ENCODE peak calls at places on chromosomes 5 and 9, in eight cellular contexts. One of them, this sample, is unnamed.

GRCh38 chr9:88745281-88746001 is 210.5 kb downstream of the NXNL2 start:
- DNase-seq in stimulated activated CD8-positive, alpha-beta memory T cell treated with anti-CD3 and anti-CD28 coated beads, Interleukin-4, amount 100 ng/mL, for 48 hours: no peak
- DNase-seq in NCI-H510A treated with DMSO at 0.1 percent for 48 hours: no peak
- DNase-seq in T follicular helper cell: no peak
- DNase-seq in neuronal stem cell: no peak
- DNase-seq in naive B cell: no peak
- DNase-seq in GM12865: no peak
- DNase-seq in T-helper 2 cell: no peak
- DNase-seq in this sample: no peak

GRCh38 chr9:89797970-89798369 is 193.2 kb downstream of the GADD45G start:
- DNase-seq in GM12865: no peak
- DNase-seq in stimulated activated CD8-positive, alpha-beta memory T cell treated with anti-CD3 and anti-CD28 coated beads, Interleukin-4, amount 100 ng/mL, for 48 hours: no peak
- DNase-seq in neuronal stem cell: no peak
- DNase-seq in T-helper 2 cell: no peak
- DNase-seq in NCI-H510A treated with DMSO at 0.1 percent for 48 hours: peak; percentile 52
- DNase-seq in naive B cell: no peak
- DNase-seq in T follicular helper cell: no peak
- DNase-seq in this sample: no peak

GRCh38 chr5:2751592-2752021 is at the start of gene IRX2:
- DNase-seq in NCI-H510A treated with DMSO at 0.1 percent for 48 hours: no peak
- DNase-seq in T follicular helper cell: no peak
- DNase-seq in stimulated activated CD8-positive, alpha-beta memory T cell treated with anti-CD3 and anti-CD28 coated beads, Interleukin-4, amount 100 ng/mL, for 48 hours: no peak
- DNase-seq in GM12865: no peak
- DNase-seq in T-helper 2 cell: no peak
- DNase-seq in naive B cell: no peak
- DNase-seq in neuronal stem cell: peak; percentile 94
- DNase-seq in this sample: no peak

GRCh38 chr9:37453827-37454226 is 11.4 kb downstream of the ZBTB5 start:
- DNase-seq in neuronal stem cell: no peak
- DNase-seq in NCI-H510A treated with DMSO at 0.1 percent for 48 hours: no peak
- DNase-seq in T follicular helper cell: no peak
- DNase-seq in stimulated activated CD8-positive, alpha-beta memory T cell treated with anti-CD3 and anti-CD28 coated beads, Interleukin-4, amount 100 ng/mL, for 48 hours: no peak
- DNase-seq in GM12865: no peak
- DNase-seq in T-helper 2 cell: no peak
- DNase-seq in naive B cell: no peak
- DNase-seq in this sample: no peak

GRCh38 chr9:13110766-13111400 is 168.6 kb downstream of the MPDZ start:
- DNase-seq in NCI-H510A treated with DMSO at 0.1 percent for 48 hours: no peak
- DNase-seq in stimulated activated CD8-positive, alpha-beta memory T cell treated with anti-CD3 and anti-CD28 coated beads, Interleukin-4, amount 100 ng/mL, for 48 hours: no peak
- DNase-seq in T-helper 2 cell: no peak
- DNase-seq in GM12865: no peak
- DNase-seq in naive B cell: no peak
- DNase-seq in T follicular helper cell: no peak
- DNase-seq in neuronal stem cell: no peak
- DNase-seq in this sample: no peak

GRCh38 chr9:27189426-27189825 is 80.4 kb downstream of the TEK start:
- DNase-seq in NCI-H510A treated with DMSO at 0.1 percent for 48 hours: no peak
- DNase-seq in neuronal stem cell: no peak
- DNase-seq in stimulated activated CD8-positive, alpha-beta memory T cell treated with anti-CD3 and anti-CD28 coated beads, Interleukin-4, amount 100 ng/mL, for 48 hours: no peak
- DNase-seq in T follicular helper cell: no peak
- DNase-seq in T-helper 2 cell: no peak
- DNase-seq in naive B cell: no peak
- DNase-seq in GM12865: no peak
- DNase-seq in this sample: no peak

GRCh38 chr9:30160570-30160969 is 2223.9 kb upstream of the ACO1 start:
- DNase-seq in T follicular helper cell: no peak
- DNase-seq in T-helper 2 cell: no peak
- DNase-seq in neuronal stem cell: no peak
- DNase-seq in naive B cell: no peak
- DNase-seq in GM12865: no peak
- DNase-seq in stimulated activated CD8-positive, alpha-beta memory T cell treated with anti-CD3 and anti-CD28 coated beads, Interleukin-4, amount 100 ng/mL, for 48 hours: no peak
- DNase-seq in NCI-H510A treated with DMSO at 0.1 percent for 48 hours: no peak
- DNase-seq in this sample: no peak

GRCh38 chr9:78441822-78442431 is 145.0 kb downstream of the PSAT1 start:
- DNase-seq in neuronal stem cell: no peak
- DNase-seq in GM12865: no peak
- DNase-seq in T-helper 2 cell: no peak
- DNase-seq in T follicular helper cell: no peak
- DNase-seq in stimulated activated CD8-positive, alpha-beta memory T cell treated with anti-CD3 and anti-CD28 coated beads, Interleukin-4, amount 100 ng/mL, for 48 hours: no peak
- DNase-seq in NCI-H510A treated with DMSO at 0.1 percent for 48 hours: no peak
- DNase-seq in naive B cell: no peak
- DNase-seq in this sample: no peak

This sample was measured in activated CD8-positive, alpha-beta memory T cell treated with anti-CD3 and anti-CD28 coated beads, Interleukin-2, amount 50 U/mL, for 48 hours.